ENCODE peak calls at places on chromosomes 13 and 19, in six cellular contexts. Y, S, V, U, P and R are unnamed samples.
A peak's percentile ranks its signal among the peaks of the same experiment; 100 is the strongest.

GRCh38 chr13:82747948-82748347 is 1134.3 kb downstream of the SLITRK1 start:
- DNase-seq in Y (no peak), S (no peak), V (no peak), U (no peak), P (no peak), R (no peak)

GRCh38 chr19:34220472-34221063 is 33.8 kb upstream of the GARRE1 start:
- DNase-seq in Y (no peak), S (peak; percentile 58), V (peak; percentile 5), U (no peak), P (peak; percentile 66), R (peak; percentile 59)

GRCh38 chr19:58468216-58468839 is 1.4 kb downstream of the ZNF324 start:
- DNase-seq in Y (no peak), S (no peak), V (no peak), U (no peak), P (no peak), R (no peak)

GRCh38 chr13:100214886-100215285 is 126.0 kb downstream of the PCCA start:
- DNase-seq in Y (no peak), S (no peak), V (no peak), U (no peak), P (no peak), R (no peak)

GRCh38 chr19:15544970-15545369 is 36.6 kb downstream of the CYP4F22 start:
- DNase-seq in Y (no peak), S (no peak), V (no peak), U (no peak), P (no peak), R (no peak)

GRCh38 chr19:32339988-32340874 is 5.2 kb upstream of the ZNF507 start:
- DNase-seq in Y (peak; percentile 68), S (peak; percentile 78), V (no peak), U (peak; percentile 22), P (peak; percentile 56), R (peak; percentile 73)

GRCh38 chr19:35002037-35002535 is 2.0 kb downstream of the GRAMD1A start:
- DNase-seq in Y (peak; percentile 29), S (no peak), V (no peak), U (no peak), P (no peak), R (no peak)

GRCh38 chr13:112905990-112906641 is 62.9 kb upstream of the MCF2L start:
- DNase-seq in Y (no peak), S (no peak), V (no peak), U (no peak), P (no peak), R (no peak)

GRCh38 chr19:45887311-45887710 is 1.4 kb upstream of the IRF2BP1 start:
- DNase-seq in Y (no peak), S (no peak), V (no peak), U (peak; percentile 60), P (no peak), R (no peak)

GRCh38 chr13:98313938-98314292 is 136.8 kb upstream of the RNF113B start:
- DNase-seq in Y (no peak), S (no peak), V (no peak), U (no peak), P (no peak), R (peak; percentile 65)

GRCh38 chr13:30466841-30467252 is 1.1 kb upstream of the HMGB1 start:
- DNase-seq in Y (no peak), S (no peak), V (no peak), U (no peak), P (peak; percentile 82), R (no peak)